ENCODE peak calls at places on chromosomes 11 and 22, in seven cellular contexts. C, P, B, M, N, R and G are unnamed samples.

GRCh38 chr11:88480217-88480616 is 142.7 kb upstream of the CTSC start:
- DNase-seq in C (peak), P (no peak), B (no peak), M (no peak), N (peak), R (no peak), G (no peak)

GRCh38 chr11:13327421-13327820 is 49.8 kb downstream of the BMAL1 start:
- DNase-seq in C (no peak), P (no peak), B (no peak), M (no peak), N (no peak), R (no peak), G (no peak)

GRCh38 chr22:47135338-47135737 is 372.9 kb downstream of the TBC1D22A start:
- DNase-seq in C (no peak), P (no peak), B (no peak), M (no peak), N (no peak), R (no peak), G (no peak)

GRCh38 chr11:36352919-36353318 is 56.8 kb downstream of the PRR5L start:
- DNase-seq in C (no peak), P (no peak), B (no peak), M (no peak), N (no peak), R (no peak), G (no peak)

GRCh38 chr22:20520093-20520511 is 12.7 kb downstream of the MED15 start:
- DNase-seq in C (no peak), P (peak), B (no peak), M (no peak), N (no peak), R (no peak), G (no peak)

GRCh38 chr11:1826552-1827094 is 8.2 kb upstream of the SYT8 start:
- DNase-seq in C (peak), P (peak), B (no peak), M (no peak), N (no peak), R (no peak), G (no peak)

GRCh38 chr22:28222066-28222465 is 303.0 kb upstream of the PITPNB start:
- DNase-seq in C (no peak), P (no peak), B (no peak), M (no peak), N (no peak), R (no peak), G (no peak)

GRCh38 chr22:27752771-27753170 is 48.8 kb downstream of the MN1 start:
- DNase-seq in C (no peak), P (no peak), B (no peak), M (no peak), N (no peak), R (no peak), G (no peak)

GRCh38 chr22:21038405-21038804 is 6.0 kb upstream of the SLC7A4 start:
- DNase-seq in C (no peak), P (no peak), B (no peak), M (no peak), N (no peak), R (no peak), G (no peak)

GRCh38 chr22:45785458-45785857 is 113.8 kb downstream of the ATXN10 start:
- DNase-seq in C (no peak), P (no peak), B (no peak), M (no peak), N (no peak), R (no peak), G (no peak)

GRCh38 chr11:36499325-36499724 is 10.7 kb downstream of the TRAF6 start:
- DNase-seq in C (no peak), P (no peak), B (no peak), M (no peak), N (no peak), R (no peak), G (no peak)

GRCh38 chr11:17171916-17172315 is 35.9 kb downstream of the PIK3C2A start:
- DNase-seq in C (no peak), P (no peak), B (no peak), M (no peak), N (peak), R (no peak), G (no peak)

GRCh38 chr22:21448627-21449416 is 18.4 kb upstream of the TMEM191C start:
- DNase-seq in C (no peak), P (no peak), B (no peak), M (no peak), N (no peak), R (no peak), G (no peak)

GRCh38 chr22:44595841-44596341 is 97.9 kb upstream of the RTL6 start:
- DNase-seq in C (peak), P (no peak), B (no peak), M (no peak), N (no peak), R (peak), G (no peak)

GRCh38 chr11:46417711-46418110 is 26.1 kb upstream of the CHRM4 start:
- DNase-seq in C (no peak), P (no peak), B (no peak), M (no peak), N (no peak), R (no peak), G (no peak)

GRCh38 chr11:67517784-67518552 is 5.3 kb downstream of the CABP2 start:
- DNase-seq in C (no peak), P (no peak), B (no peak), M (no peak), N (no peak), R (no peak), G (no peak)

GRCh38 chr11:8828055-8828454 is 82.9 kb upstream of the AKIP1 start:
- DNase-seq in C (no peak), P (no peak), B (no peak), M (no peak), N (no peak), R (no peak), G (no peak)

GRCh38 chr11:32090774-32091370 is at the start of gene RCN1:
- DNase-seq in C (no peak), P (peak), B (peak), M (peak), N (no peak), R (peak), G (peak)

GRCh38 chr11:125263268-125263790 is 98.8 kb downstream of the PKNOX2 start:
- DNase-seq in C (peak), P (peak), B (no peak), M (no peak), N (peak), R (no peak), G (no peak)

GRCh38 chr11:107494036-107494435 is 36.4 kb upstream of the CWF19L2 start:
- DNase-seq in C (no peak), P (no peak), B (no peak), M (no peak), N (no peak), R (no peak), G (no peak)